ENCODE peak calls at places on chromosomes 1 and 21, in five cellular contexts. L is esophagus muscularis mucosa, Z is adrenal gland, G is sigmoid colon, C is ascending aorta. B is an unnamed sample.

GRCh38 chr1:230700132-230700531 is 13.8 kb downstream of the AGT start:
- DNase-seq in L (no peak), Z (no peak), G (no peak), C (no peak), B (no peak)

GRCh38 chr21:31281561-31281960 is 62.5 kb downstream of the TIAM1 start:
- DNase-seq in L (no peak), Z (no peak), G (no peak), C (no peak), B (no peak)

GRCh38 chr1:50099654-50100053 is 9.1 kb upstream of the ELAVL4 start:
- DNase-seq in L (no peak), Z (no peak), G (no peak), C (no peak), B (no peak)

GRCh38 chr1:19651141-19651737 is 7.1 kb downstream of the NBL1 start:
- DNase-seq in L (no peak), Z (peak), G (peak), C (no peak), B (no peak)

GRCh38 chr21:38831526-38832467 is 26.1 kb downstream of the ETS2 start:
- DNase-seq in L (peak), Z (peak), G (peak), C (peak), B (peak)

GRCh38 chr1:154154534-154155181 is at the start of gene NUP210L:
- DNase-seq in L (no peak), Z (peak), G (peak), C (peak), B (no peak)

GRCh38 chr1:206581571-206581981 is 30.7 kb downstream of the EIF2D start:
- DNase-seq in L (no peak), Z (peak), G (no peak), C (peak), B (no peak)

GRCh38 chr1:59751801-59752200 is 62.9 kb upstream of the HOOK1 start:
- DNase-seq in L (peak), Z (no peak), G (no peak), C (no peak), B (no peak)

GRCh38 chr1:59972216-59972924 is 45.8 kb upstream of the CYP2J2 start:
- DNase-seq in L (no peak), Z (no peak), G (no peak), C (no peak), B (no peak)

GRCh38 chr1:170732262-170732595 is 68.3 kb downstream of the PRRX1 start:
- DNase-seq in L (no peak), Z (no peak), G (no peak), C (no peak), B (no peak)

GRCh38 chr1:32806315-32806714 is 10.8 kb downstream of the YARS1 start:
- DNase-seq in L (no peak), Z (no peak), G (no peak), C (no peak), B (no peak)

DNA sequence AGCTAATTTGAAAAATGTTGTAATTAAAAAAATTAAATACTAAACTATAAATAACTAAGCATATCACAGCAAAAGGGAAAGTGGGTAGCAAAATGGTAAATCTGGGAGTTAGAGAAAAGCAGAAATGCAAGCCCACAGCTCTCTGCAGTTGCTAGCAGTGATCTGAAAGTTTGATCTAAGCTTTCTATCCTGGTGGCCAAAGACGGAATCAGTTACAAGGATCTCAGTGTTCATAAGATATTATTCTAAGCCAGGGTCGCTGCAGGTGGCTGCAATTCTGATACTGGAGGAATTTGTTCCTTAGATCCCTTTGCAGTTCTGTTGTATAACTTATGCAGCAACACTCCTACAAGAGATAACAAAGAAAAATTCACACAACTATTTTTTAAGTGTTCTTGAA is 363.7 kb downstream of the SETD4 start:
- DNase-seq in L (no peak), Z (no peak), G (no peak), C (no peak), B (no peak)
- TF ChIP-seq CTCF in L (no peak), Z (no peak), G (no peak), C (no peak), B (no peak)

GRCh38 chr1:25038699-25039098 is 108.6 kb upstream of the RUNX3 start:
- DNase-seq in L (no peak), Z (no peak), G (no peak), C (no peak), B (no peak)

GRCh38 chr1:25041869-25042268 is 111.8 kb upstream of the RUNX3 start:
- DNase-seq in L (no peak), Z (no peak), G (no peak), C (no peak), B (no peak)

GRCh38 chr1:25040122-25040685 is 110.1 kb upstream of the RUNX3 start:
- DNase-seq in L (no peak), Z (no peak), G (no peak), C (no peak), B (no peak)

GRCh38 chr1:25037174-25038074 is 107.3 kb upstream of the RUNX3 start:
- DNase-seq in L (no peak), Z (peak), G (no peak), C (no peak), B (no peak)

GRCh38 chr1:25039229-25039628 is 109.2 kb upstream of the RUNX3 start:
- DNase-seq in L (no peak), Z (no peak), G (no peak), C (no peak), B (no peak)
- TF ChIP-seq CTCF in L (no peak), Z (no peak), G (no peak), C (no peak), B (peak)

GRCh38 chr1:165073402-165074007 is 283.0 kb downstream of the LMX1A start:
- DNase-seq in L (no peak), Z (peak), G (no peak), C (no peak), B (no peak)

GRCh38 chr1:165080253-165080896 is 276.1 kb downstream of the LMX1A start:
- DNase-seq in L (no peak), Z (no peak), G (no peak), C (no peak), B (no peak)

GRCh38 chr1:165078391-165078790 is 278.1 kb downstream of the LMX1A start:
- DNase-seq in L (no peak), Z (no peak), G (no peak), C (no peak), B (no peak)

GRCh38 chr1:165070675-165071074 is 285.8 kb downstream of the LMX1A start:
- DNase-seq in L (no peak), Z (no peak), G (no peak), C (no peak), B (no peak)

DNA sequence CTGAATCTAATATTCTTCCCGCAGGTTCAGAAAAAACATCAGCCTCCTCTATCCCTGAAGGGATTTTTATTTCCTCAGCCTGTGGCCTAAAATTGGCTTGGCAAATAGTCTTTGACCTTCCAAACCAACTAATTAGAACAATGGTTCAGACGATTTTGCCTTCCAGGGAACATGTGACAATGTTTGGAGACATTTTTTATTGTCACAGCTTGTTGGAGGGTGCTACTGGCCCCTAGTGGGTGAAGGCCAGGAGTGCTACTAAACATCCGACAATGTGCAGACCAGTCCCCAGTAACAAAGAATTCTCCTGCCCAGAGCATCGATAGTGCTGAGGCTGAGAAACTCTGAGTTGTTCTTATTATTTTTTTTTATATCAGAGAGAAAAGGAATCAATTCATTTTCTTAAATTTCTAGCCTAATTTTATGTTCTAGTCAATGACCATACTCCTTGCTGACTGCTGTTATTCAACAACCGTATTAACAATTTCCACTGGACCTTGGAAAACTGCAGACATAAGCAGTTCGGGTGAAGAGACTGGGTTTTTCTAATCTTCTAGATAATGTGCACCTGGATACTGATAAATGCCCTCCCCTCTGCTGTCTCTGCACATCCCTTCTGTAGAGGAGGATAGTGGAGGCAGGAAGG is 280.7 kb downstream of the LMX1A start:
- DNase-seq in L (no peak), Z (peak), G (no peak), C (no peak), B (no peak)
- TF ChIP-seq CTCF in L (peak), Z (peak), G (peak), C (peak), B (peak)

GRCh38 chr1:92070892-92071291 is 4.3 kb downstream of the SETSIP start:
- DNase-seq in L (no peak), Z (no peak), G (no peak), C (no peak), B (no peak)

GRCh38 chr1:92066321-92066720 is 8.9 kb downstream of the SETSIP start:
- DNase-seq in L (no peak), Z (no peak), G (no peak), C (no peak), B (no peak)

DNA sequence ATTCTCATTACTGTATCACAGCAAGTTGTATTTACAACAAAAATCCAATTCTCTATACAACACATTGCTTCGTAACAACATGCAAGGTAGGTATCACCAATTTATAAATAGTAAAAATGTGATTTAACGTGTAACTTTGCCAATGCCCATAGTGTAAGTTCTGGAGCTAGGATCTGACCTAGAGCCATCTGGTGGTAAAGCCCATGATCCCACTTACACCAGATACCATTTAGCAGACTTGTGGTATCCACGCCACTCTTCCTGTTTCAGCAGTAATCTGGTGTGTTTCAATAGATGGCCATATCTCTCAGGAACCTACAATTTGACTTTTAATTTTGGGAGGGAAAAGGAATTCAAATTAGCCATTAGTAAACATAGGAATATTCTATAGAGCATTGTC is 10.2 kb downstream of the SETSIP start:
- DNase-seq in L (no peak), Z (no peak), G (no peak), C (no peak), B (no peak)
- TF ChIP-seq CTCF in L (no peak), Z (no peak), G (no peak), C (no peak), B (no peak)

DNA sequence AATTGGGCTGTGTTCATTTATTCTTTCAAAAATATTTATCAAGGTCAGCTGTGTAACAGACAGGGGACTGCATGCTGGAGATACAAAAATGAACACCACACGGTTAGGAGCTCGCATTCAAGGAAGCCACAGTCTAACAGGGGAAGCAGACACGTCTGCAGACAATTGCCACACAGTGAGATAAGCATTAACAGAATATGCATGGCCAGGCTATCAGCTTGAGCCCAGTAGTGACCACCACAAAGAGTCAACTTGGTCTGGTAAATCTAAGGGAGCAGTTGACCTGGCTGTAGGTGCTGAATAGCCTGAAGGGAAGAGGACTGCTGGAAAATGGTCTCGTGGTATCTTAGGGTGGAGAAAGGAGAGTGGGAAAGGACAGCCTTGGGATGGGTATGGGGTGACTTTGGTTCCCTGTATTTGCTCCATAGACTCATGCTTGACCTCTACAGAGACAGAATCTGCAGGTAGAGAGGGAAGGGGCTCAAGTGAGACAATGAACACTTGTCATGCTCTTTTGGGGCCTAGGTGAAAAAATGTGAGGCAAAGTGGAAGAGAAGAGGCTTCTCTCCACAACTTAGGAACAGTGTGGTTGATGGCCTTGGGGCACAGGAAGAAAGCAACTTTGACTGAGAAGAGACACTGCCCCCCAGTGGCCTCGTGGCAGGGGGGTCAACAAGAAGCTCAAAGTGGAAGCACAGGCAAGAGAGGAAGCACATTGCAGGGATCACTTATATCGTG is 7.6 kb upstream of the NPL start:
- DNase-seq in L (no peak), Z (peak), G (peak), C (peak), B (no peak)
- TF ChIP-seq CTCF in L (peak), Z (peak), G (peak), C (peak), B (peak)

GRCh38 chr1:28282426-28283407 is 23.4 kb downstream of the SESN2 start:
- DNase-seq in L (no peak), Z (no peak), G (no peak), C (no peak), B (no peak)
- TF ChIP-seq CTCF in L (no peak), Z (no peak), G (no peak), C (no peak), B (no peak)

GRCh38 chr1:178037510-178038253 is 56.2 kb upstream of the RASAL2 start:
- DNase-seq in L (no peak), Z (peak), G (peak), C (no peak), B (peak)
- TF ChIP-seq CTCF in L (peak), Z (peak), G (peak), C (peak), B (peak)